ENCODE peak calls at places on chromosomes 5 and 9, in five cellular contexts. C is osteoblast; H is brain microvascular endothelial cell; N is anterior cingulate cortex; D is activated CD8-positive, alpha-beta memory T cell treated with anti-CD3 and anti-CD28 coated beads for 24 hours. Q is an unnamed sample.
A peak's percentile ranks its signal among the peaks of the same experiment; 100 is the strongest.

GRCh38 chr5:180159756-180160155 is 49.3 kb downstream of the RASGEF1C start:
- DNase-seq in C (peak; percentile 25), H (no peak), N (no peak), D (no peak), Q (no peak)

GRCh38 chr5:138230981-138231589 is 18.0 kb upstream of the CDC23 start:
- DNase-seq in C (peak; percentile 83), H (peak; percentile 11), N (no peak), D (no peak), Q (no peak)

GRCh38 chr9:94761506-94761905 is 35.0 kb downstream of the AOPEP start:
- DNase-seq in C (no peak), H (no peak), N (no peak), D (no peak), Q (no peak)

GRCh38 chr5:372911-373709 is 51.6 kb downstream of the AHRR start:
- DNase-seq in C (peak; percentile 86), H (no peak), N (no peak), D (peak; percentile 86), Q (no peak)

GRCh38 chr5:98599016-98599415 is 174.4 kb upstream of the RGMB start:
- DNase-seq in C (no peak), H (no peak), N (no peak), D (no peak), Q (no peak)

GRCh38 chr9:124262596-124263045 is 4.9 kb downstream of the NEK6 start:
- DNase-seq in C (peak; percentile 83), H (no peak), N (no peak), D (no peak), Q (no peak)

GRCh38 chr5:136174021-136174659 is 18.8 kb downstream of the SMIM32 start:
- DNase-seq in C (peak; percentile 25), H (peak; percentile 53), N (no peak), D (no peak), Q (no peak)

GRCh38 chr5:178940569-178941360 is at the start of gene ZNF454:
- DNase-seq in C (peak; percentile 99), H (peak; percentile 92), N (peak; percentile 92), D (no peak), Q (no peak)

GRCh38 chr9:114279693-114280092 is 43.2 kb upstream of the ORM1 start:
- DNase-seq in C (no peak), H (no peak), N (no peak), D (no peak), Q (no peak)

GRCh38 chr9:6777218-6777902 is 19.6 kb downstream of the KDM4C start:
- DNase-seq in C (no peak), H (no peak), N (no peak), D (peak; percentile 38), Q (no peak)

GRCh38 chr9:129368458-129368978 is 190.5 kb upstream of the IER5L start:
- DNase-seq in C (peak; percentile 46), H (no peak), N (no peak), D (no peak), Q (no peak)

GRCh38 chr9:93005876-93006275 is 52.6 kb upstream of the SUSD3 start:
- DNase-seq in C (no peak), H (no peak), N (no peak), D (peak; percentile 44), Q (no peak)

GRCh38 chr9:123998970-123999621 is 12.5 kb upstream of the LHX2 start:
- DNase-seq in C (peak; percentile 90), H (no peak), N (no peak), D (no peak), Q (no peak)

GRCh38 chr5:62742214-62742613 is 163.6 kb downstream of the LRRC70 start:
- DNase-seq in C (no peak), H (no peak), N (no peak), D (no peak), Q (no peak)

GRCh38 chr5:56683281-56683680 is 132.1 kb upstream of the MAP3K1 start:
- DNase-seq in C (no peak), H (no peak), N (no peak), D (no peak), Q (no peak)

GRCh38 chr5:72523960-72524582 is 16.9 kb upstream of the ZNF366 start:
- DNase-seq in C (no peak), H (peak; percentile 61), N (no peak), D (no peak), Q (no peak)

GRCh38 chr5:87127426-87127825 is 140.3 kb upstream of the RASA1 start:
- DNase-seq in C (peak; percentile 68), H (peak; percentile 49), N (no peak), D (no peak), Q (no peak)

GRCh38 chr9:90868555-90868954 is 66.9 kb downstream of the SYK start:
- DNase-seq in C (no peak), H (no peak), N (no peak), D (no peak), Q (no peak)